ENCODE peak calls at places on chromosomes 2 and 18, in eight cellular contexts. N is caudate nucleus, D is hepatocyte, Q is RWPE1, E is left ventricle myocardium superior, P is renal cortical epithelial cell, Z is H7, A is amygdala. J is an unnamed sample.

GRCh38 chr18:50034029-50034428 is 160.9 kb downstream of the MYO5B start:
- DNase-seq in Q (no peak), Z (no peak), P (peak; percentile 44), E (no peak), D (no peak), A (no peak), N (no peak), J (no peak)

GRCh38 chr2:152552868-152553267 is 164.4 kb downstream of the PRPF40A start:
- DNase-seq in N (no peak), Q (no peak), Z (no peak), D (no peak), E (no peak), P (no peak), A (no peak), J (no peak)

GRCh38 chr2:172552547-172553291 is 3.2 kb upstream of the PDK1 start:
- DNase-seq in Q (peak; percentile 34), Z (no peak), N (no peak), D (peak; percentile 49), P (peak; percentile 63), A (no peak), E (no peak), J (peak; percentile 62)

GRCh38 chr2:211766689-211767088 is 771.9 kb downstream of the ERBB4 start:
- DNase-seq in A (no peak), D (peak; percentile 19), Q (peak; percentile 10), N (no peak), P (peak; percentile 47), E (no peak), Z (no peak), J (no peak)

GRCh38 chr18:78624646-78625279 is 354.9 kb upstream of the SALL3 start:
- DNase-seq in Q (no peak), D (no peak), N (no peak), E (no peak), P (no peak), A (no peak), Z (no peak), J (no peak)

GRCh38 chr2:144261336-144261735 is 258.6 kb downstream of the ZEB2 start:
- DNase-seq in D (no peak), N (no peak), E (no peak), Z (no peak), Q (peak; percentile 7), A (no peak), P (no peak), J (no peak)

GRCh38 chr18:9181275-9181674 is 44.7 kb downstream of the ANKRD12 start:
- DNase-seq in Z (no peak), D (no peak), P (no peak), Q (no peak), N (no peak), E (no peak), A (no peak), J (no peak)

GRCh38 chr18:78965260-78965659 is 14.4 kb upstream of the SALL3 start:
- DNase-seq in Q (no peak), D (no peak), E (no peak), P (no peak), Z (peak; percentile 69), A (no peak), N (no peak), J (no peak)

GRCh38 chr2:88054300-88055048 is 1.1 kb downstream of the KRCC1 start:
- DNase-seq in Z (no peak), N (no peak), A (no peak), P (no peak), D (no peak), Q (peak; percentile 4), E (peak; percentile 34), J (no peak)

GRCh38 chr2:152716805-152717241 is 438 bp downstream of the PRPF40A start:
- DNase-seq in A (no peak), P (no peak), Q (peak; percentile 18), D (peak; percentile 62), E (peak; percentile 26), Z (peak; percentile 10), N (no peak), J (peak; percentile 30)

GRCh38 chr2:43236256-43236655 is 9.8 kb upstream of the ZFP36L2 start:
- DNase-seq in Q (no peak), A (no peak), Z (no peak), E (no peak), D (no peak), P (no peak), N (no peak), J (no peak)